ENCODE peak calls at places on chromosomes 4 and X, in nine cellular contexts. One of them, this sample, is unnamed.

GRCh38 chr4:87241341-87241740 is 20.9 kb upstream of the KLHL8 start:
- DNase-seq in AG04449: no peak
- DNase-seq in Karpas-422: no peak
- DNase-seq in lung: no peak
- DNase-seq in aorta: no peak
- DNase-seq in stimulated activated CD4-positive, alpha-beta T cell treated with anti-CD3 and anti-CD28 coated beads, TNF-alpha, amount 100 ng/mL, for 48 hours: no peak
- DNase-seq in stimulated activated CD8-positive, alpha-beta memory T cell treated with anti-CD3 and anti-CD28 coated beads, Interleukin-15, amount 100 ng/mL, for 4 hours: no peak
- DNase-seq in NCI-H2029 treated with DMSO at 0.1 percent for 48 hours: no peak
- DNase-seq in NCI-H2081 treated with DMSO at 0.1 percent for 48 hours: no peak
- DNase-seq in this sample: no peak

GRCh38 chr4:2910409-2910808 is 52.8 kb downstream of the NOP14 start:
- DNase-seq in NCI-H2081 treated with DMSO at 0.1 percent for 48 hours: no peak
- DNase-seq in stimulated activated CD4-positive, alpha-beta T cell treated with anti-CD3 and anti-CD28 coated beads, TNF-alpha, amount 100 ng/mL, for 48 hours: no peak
- DNase-seq in lung: no peak
- DNase-seq in AG04449: no peak
- DNase-seq in aorta: no peak
- DNase-seq in Karpas-422: peak; percentile 70
- DNase-seq in NCI-H2029 treated with DMSO at 0.1 percent for 48 hours: no peak
- DNase-seq in stimulated activated CD8-positive, alpha-beta memory T cell treated with anti-CD3 and anti-CD28 coated beads, Interleukin-15, amount 100 ng/mL, for 4 hours: no peak
- DNase-seq in this sample: no peak

GRCh38 chr4:62791386-62791785 is 1591.3 kb downstream of the ADGRL3 start:
- DNase-seq in Karpas-422: no peak
- DNase-seq in NCI-H2081 treated with DMSO at 0.1 percent for 48 hours: no peak
- DNase-seq in NCI-H2029 treated with DMSO at 0.1 percent for 48 hours: no peak
- DNase-seq in aorta: no peak
- DNase-seq in stimulated activated CD4-positive, alpha-beta T cell treated with anti-CD3 and anti-CD28 coated beads, TNF-alpha, amount 100 ng/mL, for 48 hours: no peak
- DNase-seq in lung: no peak
- DNase-seq in AG04449: no peak
- DNase-seq in stimulated activated CD8-positive, alpha-beta memory T cell treated with anti-CD3 and anti-CD28 coated beads, Interleukin-15, amount 100 ng/mL, for 4 hours: no peak
- DNase-seq in this sample: no peak

GRCh38 chrX:20585782-20586181 is 319.1 kb upstream of the RPS6KA3 start:
- DNase-seq in stimulated activated CD8-positive, alpha-beta memory T cell treated with anti-CD3 and anti-CD28 coated beads, Interleukin-15, amount 100 ng/mL, for 4 hours: no peak
- DNase-seq in NCI-H2081 treated with DMSO at 0.1 percent for 48 hours: no peak
- DNase-seq in Karpas-422: no peak
- DNase-seq in aorta: no peak
- DNase-seq in stimulated activated CD4-positive, alpha-beta T cell treated with anti-CD3 and anti-CD28 coated beads, TNF-alpha, amount 100 ng/mL, for 48 hours: no peak
- DNase-seq in lung: no peak
- DNase-seq in NCI-H2029 treated with DMSO at 0.1 percent for 48 hours: no peak
- DNase-seq in AG04449: no peak
- DNase-seq in this sample: no peak

GRCh38 chrX:131728295-131729145 is 184.6 kb downstream of the OR13H1 start:
- DNase-seq in stimulated activated CD8-positive, alpha-beta memory T cell treated with anti-CD3 and anti-CD28 coated beads, Interleukin-15, amount 100 ng/mL, for 4 hours: no peak
- DNase-seq in AG04449: no peak
- DNase-seq in stimulated activated CD4-positive, alpha-beta T cell treated with anti-CD3 and anti-CD28 coated beads, TNF-alpha, amount 100 ng/mL, for 48 hours: no peak
- DNase-seq in NCI-H2029 treated with DMSO at 0.1 percent for 48 hours: no peak
- DNase-seq in lung: peak; percentile 87
- DNase-seq in Karpas-422: peak; percentile 94
- DNase-seq in NCI-H2081 treated with DMSO at 0.1 percent for 48 hours: peak; percentile 15
- DNase-seq in aorta: peak; percentile 79
- DNase-seq in this sample: peak; percentile 83

GRCh38 chr4:23333946-23334878 is 555.6 kb downstream of the PPARGC1A start:
- DNase-seq in aorta: no peak
- DNase-seq in lung: peak; percentile 59
- DNase-seq in stimulated activated CD8-positive, alpha-beta memory T cell treated with anti-CD3 and anti-CD28 coated beads, Interleukin-15, amount 100 ng/mL, for 4 hours: no peak
- DNase-seq in AG04449: peak; percentile 37
- DNase-seq in NCI-H2029 treated with DMSO at 0.1 percent for 48 hours: peak; percentile 81
- DNase-seq in stimulated activated CD4-positive, alpha-beta T cell treated with anti-CD3 and anti-CD28 coated beads, TNF-alpha, amount 100 ng/mL, for 48 hours: no peak
- DNase-seq in NCI-H2081 treated with DMSO at 0.1 percent for 48 hours: peak; percentile 20
- DNase-seq in Karpas-422: peak; percentile 94
- DNase-seq in this sample: peak; percentile 6

GRCh38 chr4:184288451-184289178 is 70.9 kb upstream of the ENPP6 start:
- DNase-seq in NCI-H2081 treated with DMSO at 0.1 percent for 48 hours: no peak
- DNase-seq in NCI-H2029 treated with DMSO at 0.1 percent for 48 hours: no peak
- DNase-seq in lung: no peak
- DNase-seq in stimulated activated CD8-positive, alpha-beta memory T cell treated with anti-CD3 and anti-CD28 coated beads, Interleukin-15, amount 100 ng/mL, for 4 hours: no peak
- DNase-seq in Karpas-422: peak; percentile 53
- DNase-seq in AG04449: no peak
- DNase-seq in aorta: no peak
- DNase-seq in stimulated activated CD4-positive, alpha-beta T cell treated with anti-CD3 and anti-CD28 coated beads, TNF-alpha, amount 100 ng/mL, for 48 hours: no peak
- DNase-seq in this sample: no peak

GRCh38 chr4:105895324-105895608 is at the start of gene NPNT:
- DNase-seq in NCI-H2081 treated with DMSO at 0.1 percent for 48 hours: no peak
- DNase-seq in NCI-H2029 treated with DMSO at 0.1 percent for 48 hours: no peak
- DNase-seq in AG04449: no peak
- DNase-seq in Karpas-422: no peak
- DNase-seq in stimulated activated CD8-positive, alpha-beta memory T cell treated with anti-CD3 and anti-CD28 coated beads, Interleukin-15, amount 100 ng/mL, for 4 hours: no peak
- DNase-seq in aorta: peak; percentile 49
- DNase-seq in lung: peak; percentile 58
- DNase-seq in stimulated activated CD4-positive, alpha-beta T cell treated with anti-CD3 and anti-CD28 coated beads, TNF-alpha, amount 100 ng/mL, for 48 hours: no peak
- DNase-seq in this sample: no peak

GRCh38 chrX:131762802-131763234 is 218.9 kb downstream of the OR13H1 start:
- DNase-seq in stimulated activated CD8-positive, alpha-beta memory T cell treated with anti-CD3 and anti-CD28 coated beads, Interleukin-15, amount 100 ng/mL, for 4 hours: no peak
- DNase-seq in aorta: peak; percentile 57
- DNase-seq in Karpas-422: peak; percentile 95
- DNase-seq in AG04449: no peak
- DNase-seq in NCI-H2029 treated with DMSO at 0.1 percent for 48 hours: no peak
- DNase-seq in stimulated activated CD4-positive, alpha-beta T cell treated with anti-CD3 and anti-CD28 coated beads, TNF-alpha, amount 100 ng/mL, for 48 hours: no peak
- DNase-seq in lung: peak; percentile 63
- DNase-seq in NCI-H2081 treated with DMSO at 0.1 percent for 48 hours: no peak
- DNase-seq in this sample: peak; percentile 34

This sample was measured in T-cell.